ENCODE peak calls at places on chromosomes 11 and 22, in nine cellular contexts. Q is sigmoid colon, X is IMR-90, L is esophagus muscularis mucosa, W is astrocyte of the spinal cord, U is AG04450, G is vagina, M is mucosa of descending colon, C is tibial nerve. B is an unnamed sample.

GRCh38 chr11:22681281-22681812 is 14.9 kb downstream of the GAS2 start:
- DNase-seq in M (no peak), W (no peak), U (no peak), G (no peak), X (no peak), C (no peak), Q (no peak), L (no peak), B (no peak)

GRCh38 chr11:96152623-96153022 is 190.4 kb downstream of the MAML2 start:
- DNase-seq in C (no peak), M (no peak), U (no peak), Q (no peak), W (no peak), L (no peak), X (no peak), G (no peak), B (no peak)

GRCh38 chr11:57467508-57468157 is 7.3 kb downstream of the RTN4RL2 start:
- DNase-seq in G (no peak), U (no peak), M (peak), Q (no peak), C (no peak), L (no peak), X (no peak), W (no peak), B (no peak)

GRCh38 chr22:38843201-38843715 is 570 bp downstream of the NPTXR start:
- DNase-seq in Q (peak), M (no peak), W (peak), L (no peak), X (peak), G (no peak), C (no peak), U (peak), B (peak)

GRCh38 chr11:798093-798713 is at the start of gene SLC25A22:
- DNase-seq in Q (no peak), W (peak), U (no peak), L (no peak), X (peak), M (peak), C (peak), G (no peak), B (peak)

GRCh38 chr11:19737575-19737974 is 24.9 kb downstream of the NAV2 start:
- DNase-seq in X (no peak), M (no peak), W (no peak), U (no peak), C (no peak), G (no peak), Q (no peak), L (no peak), B (no peak)

GRCh38 chr22:46287873-46288751 is 8.6 kb upstream of the GTSE1 start:
- DNase-seq in M (peak), G (no peak), L (no peak), W (no peak), U (no peak), Q (no peak), X (no peak), C (no peak), B (no peak)

GRCh38 chr22:28440517-28441366 is 238.9 kb downstream of the TTC28 start:
- DNase-seq in G (no peak), U (no peak), Q (no peak), M (no peak), L (no peak), C (no peak), W (peak), X (peak), B (peak)

DNA sequence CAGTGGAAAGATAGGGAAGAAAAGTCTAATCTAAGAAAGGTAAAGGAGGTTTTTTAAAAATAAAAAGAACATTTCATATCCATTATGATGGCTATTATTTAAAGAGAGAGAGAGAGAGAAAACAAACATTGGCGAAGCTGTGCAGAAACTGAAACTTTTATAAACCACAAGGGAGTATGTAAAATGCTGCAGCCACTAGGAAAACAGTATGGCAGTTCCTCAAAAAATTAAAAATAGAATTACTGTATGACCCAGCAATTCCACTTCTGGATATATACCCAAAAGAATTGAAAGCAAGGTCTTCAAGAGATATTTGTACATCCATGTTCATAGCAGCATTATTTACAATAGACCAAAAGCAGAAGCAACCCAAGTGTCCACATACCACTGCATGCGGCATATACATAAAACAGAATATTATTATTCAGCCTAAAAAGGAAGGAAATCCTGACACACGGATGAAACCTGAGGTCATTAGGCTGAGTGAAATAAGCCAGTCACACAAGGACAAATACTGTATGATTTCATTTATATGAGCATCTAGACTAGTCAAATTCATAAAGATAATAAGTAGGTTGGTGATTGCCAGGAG is 85.7 kb downstream of the RELT start:
- DNase-seq in M (no peak), W (no peak), X (no peak), U (no peak), G (no peak), L (no peak), Q (no peak), C (no peak), B (no peak)
- H3K4me3 ChIP-seq in M (no peak), W (no peak), X (no peak), U (no peak), G (no peak), L (no peak), Q (no peak), C (no peak), B (no peak)

GRCh38 chr22:35430897-35431322 is 31.0 kb downstream of the MCM5 start:
- DNase-seq in L (peak), G (no peak), X (peak), C (peak), W (peak), M (peak), Q (peak), U (peak), B (peak)
- TF ChIP-seq CTCF in L (peak), G (peak), X (peak), C (peak), W (peak), M (peak), Q (peak), U (peak), B (peak)

GRCh38 chr11:118913411-118914125 is 12.2 kb downstream of the BCL9L start:
- DNase-seq in C (no peak), Q (no peak), M (peak), W (no peak), G (no peak), L (no peak), X (no peak), U (no peak), B (no peak)

GRCh38 chr11:118911113-118911879 is 14.4 kb downstream of the BCL9L start:
- DNase-seq in X (peak), U (no peak), Q (peak), W (peak), L (no peak), C (no peak), M (peak), G (no peak), B (no peak)

GRCh38 chr11:118912742-118913410 is 12.8 kb downstream of the BCL9L start:
- DNase-seq in G (no peak), Q (no peak), U (no peak), C (no peak), W (no peak), L (no peak), M (peak), X (peak), B (no peak)

GRCh38 chr11:118910309-118911112 is 15.2 kb downstream of the BCL9L start:
- DNase-seq in U (peak), M (peak), L (no peak), W (peak), G (no peak), X (peak), Q (peak), C (peak), B (peak)

DNA sequence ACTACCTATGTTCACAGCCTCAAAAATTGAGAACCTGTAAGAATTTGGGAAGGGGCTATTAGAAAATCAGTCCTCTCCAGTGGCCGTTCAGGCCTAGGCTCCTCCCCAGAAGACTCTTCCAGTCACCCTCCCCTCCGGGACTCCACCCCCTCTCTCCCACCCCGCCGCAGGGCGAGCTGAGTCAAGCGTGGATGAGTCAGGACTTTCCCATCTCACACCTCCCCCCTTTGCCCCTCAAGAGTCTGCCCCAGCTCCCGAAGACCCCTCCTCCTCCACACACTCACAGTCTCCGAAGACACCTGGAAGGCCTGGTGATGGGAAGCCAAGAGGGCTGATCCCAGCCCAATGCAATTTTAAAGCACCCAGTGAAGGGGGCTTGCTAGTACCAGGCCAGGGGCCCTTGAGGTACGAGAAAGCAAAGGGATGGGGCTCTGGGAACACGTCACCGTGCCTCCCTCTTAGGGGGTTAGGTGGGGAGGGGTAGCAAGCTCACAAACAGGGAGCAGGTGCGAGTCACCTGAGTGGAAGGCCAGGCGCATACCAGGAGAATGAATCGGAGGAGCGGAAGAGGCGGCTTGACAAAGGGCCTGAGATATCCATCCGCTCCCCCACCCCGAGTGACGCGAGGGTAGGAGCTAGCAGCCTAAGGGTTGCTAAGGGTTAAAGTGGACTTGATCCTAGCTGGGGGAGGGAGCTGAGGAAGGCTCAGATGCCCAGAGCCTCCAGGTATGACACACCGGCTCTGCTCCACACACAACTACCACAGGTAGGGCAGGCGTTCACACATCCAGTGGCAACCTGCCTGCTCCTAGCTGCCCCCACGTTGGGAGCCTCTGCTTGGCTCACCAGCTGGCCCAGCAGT is 13.6 kb downstream of the BCL9L start:
- DNase-seq in C (peak), X (peak), Q (peak), U (peak), G (no peak), W (peak), M (peak), L (peak), B (peak)
- H3K4me3 ChIP-seq in C (no peak), X (peak), Q (peak), U (peak), G (peak), W (no peak), M (no peak), L (peak), B (peak)

DNA sequence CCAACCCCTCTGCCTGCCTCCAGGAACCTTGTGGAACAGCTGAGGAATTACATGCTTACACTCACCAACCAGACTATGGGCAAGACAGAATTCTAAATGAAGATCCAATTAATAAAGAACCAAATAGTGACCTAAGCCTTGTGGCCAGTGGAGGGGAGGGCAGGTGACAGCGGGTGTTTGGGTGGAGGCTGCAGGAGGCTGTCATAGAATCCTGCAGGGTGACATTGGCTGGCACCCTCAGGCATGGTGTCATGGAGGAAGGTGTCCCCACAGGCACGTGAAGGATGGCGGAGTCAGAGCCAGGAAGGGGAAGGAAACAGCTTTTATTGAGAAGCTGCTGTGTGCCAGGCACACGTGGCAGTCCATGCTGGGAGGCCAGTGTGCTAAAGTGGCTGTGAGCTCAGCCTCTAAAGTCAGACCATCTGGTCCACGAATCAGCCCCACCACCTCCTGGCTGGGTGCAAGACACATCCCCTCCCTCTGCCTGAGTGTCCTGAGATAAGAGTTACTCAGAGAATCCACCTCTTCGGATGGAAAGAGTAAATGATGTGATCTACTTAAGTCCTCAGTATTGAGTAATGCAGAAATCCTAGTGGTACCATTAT is 8.7 kb downstream of the MYO18B start:
- DNase-seq in U (no peak), G (no peak), Q (no peak), L (no peak), M (no peak), C (no peak), W (no peak), X (no peak), B (no peak)
- TF ChIP-seq CTCF in U (no peak), G (no peak), Q (no peak), L (no peak), M (no peak), C (no peak), W (no peak), X (no peak), B (no peak)

GRCh38 chr11:44727373-44728084 is 767 bp downstream of the TSPAN18 start:
- DNase-seq in Q (peak), X (peak), M (peak), C (peak), U (peak), G (no peak), W (peak), L (no peak), B (peak)
- H3K4me3 ChIP-seq in Q (peak), X (peak), M (no peak), C (peak), U (peak), G (peak), W (peak), L (peak), B (peak)

DNA sequence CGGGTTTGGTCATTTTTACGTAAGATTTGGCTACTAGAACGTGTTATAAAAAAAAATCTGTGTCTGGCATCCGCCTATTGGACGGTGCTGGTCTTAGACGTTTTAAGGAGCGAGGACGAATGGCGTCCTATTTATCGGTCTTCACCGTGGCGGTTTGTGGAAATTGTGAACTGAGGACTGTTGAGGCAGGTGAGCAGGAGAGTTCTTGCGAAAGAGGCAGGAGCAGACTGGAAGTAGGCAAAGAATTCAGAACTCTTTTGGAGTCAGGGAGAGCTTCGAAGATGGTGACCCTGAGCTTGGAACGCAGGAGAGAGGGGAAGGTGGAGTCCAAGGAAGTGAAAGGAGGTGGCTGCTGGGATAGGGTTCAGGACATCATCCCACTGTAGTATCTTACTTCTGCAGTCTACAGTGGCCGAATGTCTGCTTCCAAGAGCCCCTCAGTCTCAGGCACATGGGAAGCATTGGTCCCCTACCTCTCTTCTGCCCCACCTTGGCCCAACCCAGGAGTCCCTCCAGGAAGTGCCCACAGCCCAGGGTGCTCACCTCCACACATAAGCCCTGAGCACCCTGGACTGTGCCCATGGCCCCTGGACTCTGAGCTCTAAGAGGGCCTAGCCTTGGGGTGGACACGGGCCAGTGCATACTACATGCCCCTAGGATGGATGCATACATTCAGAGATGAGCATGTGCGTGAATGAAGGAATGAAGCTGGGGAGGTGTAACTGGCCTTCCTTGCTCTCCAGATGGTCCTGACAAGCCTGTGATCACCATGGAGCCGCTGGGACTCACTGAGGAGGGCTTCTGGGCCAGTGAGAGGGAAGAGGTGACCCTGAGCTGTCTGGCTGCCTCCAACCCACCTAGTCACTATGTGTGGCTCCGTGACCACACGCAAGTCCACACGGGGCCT is 3.7 kb downstream of the VSIG10L2 start:
- DNase-seq in M (no peak), W (no peak), X (no peak), C (no peak), G (peak), L (peak), Q (no peak), U (no peak), B (no peak)
- TF ChIP-seq CTCF in M (no peak), W (no peak), X (no peak), C (no peak), G (no peak), L (no peak), Q (no peak), U (no peak), B (no peak)

GRCh38 chr11:129392995-129393394 is 17.3 kb downstream of the BARX2 start:
- DNase-seq in Q (no peak), X (no peak), G (no peak), U (no peak), M (no peak), W (no peak), L (peak), C (no peak), B (no peak)
- H3K4me3 ChIP-seq in Q (no peak), X (no peak), G (no peak), U (no peak), M (no peak), W (no peak), L (no peak), C (no peak), B (no peak)

GRCh38 chr11:70682760-70683159 is 284.4 kb downstream of the CTTN start:
- DNase-seq in M (no peak), G (no peak), C (no peak), Q (no peak), X (no peak), U (no peak), L (no peak), W (no peak), B (no peak)
- TF ChIP-seq CTCF in M (no peak), G (no peak), C (no peak), Q (no peak), X (no peak), U (no peak), L (no peak), W (no peak), B (no peak)

DNA sequence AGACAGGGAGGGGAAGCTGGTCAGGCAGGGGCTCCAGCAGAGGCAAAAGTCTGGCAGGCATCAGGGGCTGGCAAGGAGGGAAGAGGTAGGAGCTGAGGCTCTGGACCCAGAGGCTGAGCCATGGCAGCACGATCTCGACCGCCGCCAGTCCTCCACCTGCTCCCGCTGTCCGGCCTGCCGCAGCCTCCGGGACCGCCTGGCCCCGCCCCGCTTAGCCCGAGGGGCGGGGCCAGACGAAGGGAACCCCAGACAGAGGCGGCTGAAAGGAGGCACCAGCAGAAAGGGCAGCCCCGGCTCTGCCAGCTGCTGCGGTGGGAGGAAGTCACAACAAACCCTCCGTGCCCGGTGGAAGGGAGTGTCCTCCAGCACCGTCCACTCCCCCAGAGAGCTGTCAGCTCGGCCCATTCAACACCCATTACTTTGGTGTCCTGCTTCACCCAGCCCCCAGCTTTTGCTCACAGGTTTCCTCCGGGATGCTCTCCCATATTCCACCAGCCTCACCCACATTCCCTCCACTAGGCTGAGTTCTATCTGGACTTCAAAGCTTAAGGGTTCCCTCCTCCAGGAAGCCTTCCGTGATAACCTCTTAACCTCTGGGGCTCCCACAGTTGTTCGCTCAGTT is at the start of gene MFNG:
- DNase-seq in U (no peak), Q (peak), C (peak), G (no peak), L (no peak), X (peak), W (peak), M (peak), B (peak)
- H3K4me3 ChIP-seq in U (peak), Q (peak), C (peak), G (peak), L (peak), X (peak), W (no peak), M (peak), B (no peak)

B was measured in fibroblast of pulmonary artery.